ENCODE peak calls at places on chromosome 22, in seven cellular contexts. One of them, this sample, is unnamed.

GRCh38 chr22:35561796-35562526 is 21.3 kb downstream of the RASD2 start:
- DNase-seq in fibroblast of the aortic adventitia: no peak
- DNase-seq in fibroblast of villous mesenchyme: peak
- DNase-seq in A549: peak
- DNase-seq in Peyer's patch: no peak
- DNase-seq in epithelial cell of esophagus: peak
- DNase-seq in glutamatergic neuron: no peak
- DNase-seq in this sample: no peak

GRCh38 chr22:46984751-46985506 is 222.5 kb downstream of the TBC1D22A start:
- DNase-seq in fibroblast of the aortic adventitia: peak
- DNase-seq in fibroblast of villous mesenchyme: peak
- DNase-seq in A549: no peak
- DNase-seq in Peyer's patch: no peak
- DNase-seq in epithelial cell of esophagus: peak
- DNase-seq in glutamatergic neuron: no peak
- DNase-seq in this sample: no peak

GRCh38 chr22:42685941-42686666 is 34.6 kb downstream of the A4GALT start:
- DNase-seq in fibroblast of the aortic adventitia: peak
- DNase-seq in fibroblast of villous mesenchyme: peak
- DNase-seq in A549: no peak
- DNase-seq in Peyer's patch: no peak
- DNase-seq in epithelial cell of esophagus: no peak
- DNase-seq in glutamatergic neuron: peak
- DNase-seq in this sample: no peak

GRCh38 chr22:49613108-49613507 is 214.6 kb downstream of the BRD1 start:
- DNase-seq in fibroblast of the aortic adventitia: no peak
- DNase-seq in fibroblast of villous mesenchyme: no peak
- DNase-seq in A549: no peak
- DNase-seq in Peyer's patch: no peak
- DNase-seq in epithelial cell of esophagus: no peak
- DNase-seq in glutamatergic neuron: no peak
- DNase-seq in this sample: no peak

GRCh38 chr22:39556970-39557811 is 13.4 kb upstream of the CACNA1I start:
- DNase-seq in fibroblast of the aortic adventitia: no peak
- DNase-seq in fibroblast of villous mesenchyme: no peak
- DNase-seq in A549: peak
- DNase-seq in Peyer's patch: no peak
- DNase-seq in epithelial cell of esophagus: peak
- DNase-seq in glutamatergic neuron: peak
- DNase-seq in this sample: no peak

GRCh38 chr22:49592780-49593501 is 234.7 kb downstream of the BRD1 start:
- DNase-seq in fibroblast of the aortic adventitia: no peak
- DNase-seq in fibroblast of villous mesenchyme: no peak
- DNase-seq in A549: no peak
- DNase-seq in Peyer's patch: no peak
- DNase-seq in epithelial cell of esophagus: no peak
- DNase-seq in glutamatergic neuron: no peak
- DNase-seq in this sample: no peak

GRCh38 chr22:50733521-50734342 is 4.3 kb upstream of the ACR start:
- DNase-seq in fibroblast of the aortic adventitia: peak
- DNase-seq in fibroblast of villous mesenchyme: peak
- DNase-seq in A549: no peak
- DNase-seq in Peyer's patch: no peak
- DNase-seq in epithelial cell of esophagus: no peak
- DNase-seq in glutamatergic neuron: peak
- DNase-seq in this sample: peak

GRCh38 chr22:49770454-49771265 is 57.0 kb downstream of the BRD1 start:
- DNase-seq in fibroblast of the aortic adventitia: no peak
- DNase-seq in fibroblast of villous mesenchyme: no peak
- DNase-seq in A549: no peak
- DNase-seq in Peyer's patch: peak
- DNase-seq in epithelial cell of esophagus: no peak
- DNase-seq in glutamatergic neuron: no peak
- DNase-seq in this sample: peak

GRCh38 chr22:34111210-34111824 is 191.0 kb upstream of the LARGE1 start:
- DNase-seq in fibroblast of the aortic adventitia: peak
- DNase-seq in fibroblast of villous mesenchyme: peak
- DNase-seq in A549: peak
- DNase-seq in Peyer's patch: no peak
- DNase-seq in epithelial cell of esophagus: peak
- DNase-seq in glutamatergic neuron: peak
- DNase-seq in this sample: no peak

GRCh38 chr22:50224071-50224470 is 20.8 kb downstream of the TUBGCP6 start:
- DNase-seq in fibroblast of the aortic adventitia: no peak
- DNase-seq in fibroblast of villous mesenchyme: no peak
- DNase-seq in A549: no peak
- DNase-seq in Peyer's patch: no peak
- DNase-seq in epithelial cell of esophagus: no peak
- DNase-seq in glutamatergic neuron: peak
- DNase-seq in this sample: no peak

DNA sequence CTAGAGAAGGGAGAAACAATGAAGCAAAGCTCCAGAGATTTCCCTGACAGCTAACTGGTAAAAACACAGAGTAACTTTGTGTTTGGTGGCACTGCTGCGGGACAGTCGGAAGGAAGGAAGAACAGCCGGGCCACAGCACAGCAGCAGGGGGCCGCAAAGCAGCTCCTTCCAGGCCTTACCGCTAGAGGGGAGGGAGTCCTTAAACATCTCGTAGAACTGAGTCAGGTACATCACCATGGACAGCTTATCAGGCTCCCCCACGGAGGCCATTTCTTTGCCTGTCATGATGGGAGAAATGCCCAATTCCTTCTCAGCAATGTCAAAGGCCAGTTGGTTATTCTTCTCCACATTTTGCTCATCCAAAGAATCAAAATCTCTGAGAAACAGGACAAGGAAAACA is 114.6 kb upstream of the BID start:
- DNase-seq in fibroblast of the aortic adventitia: no peak
- DNase-seq in fibroblast of villous mesenchyme: peak
- DNase-seq in A549: no peak
- DNase-seq in Peyer's patch: no peak
- DNase-seq in epithelial cell of esophagus: no peak
- DNase-seq in glutamatergic neuron: peak
- DNase-seq in this sample: no peak
- TF ChIP-seq CTCF in fibroblast of the aortic adventitia: peak
- TF ChIP-seq CTCF in fibroblast of villous mesenchyme: peak
- TF ChIP-seq CTCF in A549: no peak
- TF ChIP-seq CTCF in Peyer's patch: no peak
- TF ChIP-seq CTCF in epithelial cell of esophagus: peak
- TF ChIP-seq CTCF in glutamatergic neuron: peak
- TF ChIP-seq CTCF in this sample: peak

GRCh38 chr22:23182289-23183106 is 2.2 kb downstream of the BCR start:
- DNase-seq in fibroblast of the aortic adventitia: no peak
- DNase-seq in fibroblast of villous mesenchyme: peak
- DNase-seq in A549: no peak
- DNase-seq in Peyer's patch: no peak
- DNase-seq in epithelial cell of esophagus: peak
- DNase-seq in glutamatergic neuron: no peak
- DNase-seq in this sample: no peak
- TF ChIP-seq CTCF in fibroblast of the aortic adventitia: no peak
- TF ChIP-seq CTCF in fibroblast of villous mesenchyme: no peak
- TF ChIP-seq CTCF in A549: no peak
- TF ChIP-seq CTCF in Peyer's patch: no peak
- TF ChIP-seq CTCF in epithelial cell of esophagus: no peak
- TF ChIP-seq CTCF in glutamatergic neuron: no peak
- TF ChIP-seq CTCF in this sample: no peak

DNA sequence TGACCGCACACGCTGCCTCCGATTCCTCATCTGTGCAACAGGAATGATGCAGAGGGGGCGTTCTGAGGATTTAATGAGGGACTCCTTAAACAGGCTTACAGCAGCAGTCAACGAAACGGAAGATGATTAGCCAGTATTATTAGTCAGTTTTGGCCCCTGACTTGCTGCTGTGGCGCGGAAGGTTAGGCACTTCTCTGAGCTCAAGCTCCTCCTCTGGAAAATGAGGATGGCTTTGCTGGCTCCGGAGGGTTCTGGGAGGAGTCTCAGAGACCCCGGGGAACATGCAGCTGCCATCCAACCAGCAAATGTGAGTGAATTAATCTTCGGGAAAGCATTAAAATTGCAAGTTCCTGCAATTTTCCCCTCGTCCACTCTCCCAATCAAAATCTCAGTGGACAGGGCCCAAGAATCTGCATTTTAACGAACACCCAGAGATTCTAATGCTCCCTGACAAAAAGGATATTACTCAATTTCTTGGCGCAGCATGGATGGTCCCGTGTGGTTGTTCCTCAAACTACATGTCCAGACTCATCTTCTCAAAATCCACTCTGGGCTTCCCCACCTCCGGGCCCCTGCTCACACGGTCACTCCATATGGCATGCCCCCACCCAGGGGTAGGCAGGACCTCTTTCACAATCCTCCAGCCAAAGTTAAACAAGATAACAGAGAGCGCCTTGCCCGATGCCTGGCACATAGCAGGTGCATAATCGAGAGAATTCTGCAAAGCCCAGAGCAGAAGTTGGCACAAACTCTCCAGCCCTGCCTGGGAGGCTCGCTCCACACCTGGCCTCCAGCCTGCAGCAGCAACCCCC is 6.4 kb downstream of the ELFN2 start:
- DNase-seq in fibroblast of the aortic adventitia: peak
- DNase-seq in fibroblast of villous mesenchyme: peak
- DNase-seq in A549: no peak
- DNase-seq in Peyer's patch: peak
- DNase-seq in epithelial cell of esophagus: peak
- DNase-seq in glutamatergic neuron: no peak
- DNase-seq in this sample: no peak
- TF ChIP-seq CTCF in fibroblast of the aortic adventitia: no peak
- TF ChIP-seq CTCF in fibroblast of villous mesenchyme: no peak
- TF ChIP-seq CTCF in A549: no peak
- TF ChIP-seq CTCF in Peyer's patch: no peak
- TF ChIP-seq CTCF in epithelial cell of esophagus: peak
- TF ChIP-seq CTCF in glutamatergic neuron: peak
- TF ChIP-seq CTCF in this sample: no peak

DNA sequence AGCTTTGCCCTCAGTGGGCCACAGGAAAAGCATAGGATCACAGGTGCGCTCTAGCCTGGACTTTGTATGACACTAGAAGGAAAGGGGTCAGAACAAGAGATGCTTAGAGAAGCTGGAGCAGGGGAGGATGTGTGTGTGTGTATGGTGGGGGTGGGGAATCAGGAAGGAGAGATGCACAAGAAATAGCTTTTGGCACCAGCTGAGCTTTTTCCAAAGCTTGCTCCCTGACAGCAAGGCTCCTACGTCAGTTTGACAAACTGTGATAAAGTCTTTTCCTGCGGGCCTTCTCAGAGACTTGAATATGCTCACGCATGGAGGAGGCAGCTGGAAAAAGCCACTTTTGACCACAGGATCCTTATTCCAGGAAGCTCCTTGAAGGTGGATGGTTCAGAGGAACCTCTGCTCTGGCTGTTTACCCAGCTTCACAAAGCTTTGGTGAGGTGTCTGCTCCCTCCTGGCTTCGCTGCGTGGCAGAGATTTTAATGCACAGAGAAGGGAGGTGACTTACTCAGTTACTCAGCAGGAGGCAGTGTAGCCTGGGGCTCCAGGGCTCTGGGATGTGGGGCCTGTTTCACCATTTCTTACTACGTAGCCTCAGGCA is 3.9 kb downstream of the CDC42EP1 start:
- DNase-seq in fibroblast of the aortic adventitia: peak
- DNase-seq in fibroblast of villous mesenchyme: peak
- DNase-seq in A549: no peak
- DNase-seq in Peyer's patch: no peak
- DNase-seq in epithelial cell of esophagus: peak
- DNase-seq in glutamatergic neuron: no peak
- DNase-seq in this sample: no peak
- TF ChIP-seq CTCF in fibroblast of the aortic adventitia: no peak
- TF ChIP-seq CTCF in fibroblast of villous mesenchyme: no peak
- TF ChIP-seq CTCF in A549: no peak
- TF ChIP-seq CTCF in Peyer's patch: no peak
- TF ChIP-seq CTCF in epithelial cell of esophagus: no peak
- TF ChIP-seq CTCF in glutamatergic neuron: no peak
- TF ChIP-seq CTCF in this sample: peak

GRCh38 chr22:48057116-48057835 is 1294.8 kb downstream of the TBC1D22A start:
- DNase-seq in fibroblast of the aortic adventitia: no peak
- DNase-seq in fibroblast of villous mesenchyme: no peak
- DNase-seq in A549: no peak
- DNase-seq in Peyer's patch: no peak
- DNase-seq in epithelial cell of esophagus: no peak
- DNase-seq in glutamatergic neuron: no peak
- DNase-seq in this sample: no peak

GRCh38 chr22:48055185-48055584 is 1292.7 kb downstream of the TBC1D22A start:
- DNase-seq in fibroblast of the aortic adventitia: no peak
- DNase-seq in fibroblast of villous mesenchyme: no peak
- DNase-seq in A549: no peak
- DNase-seq in Peyer's patch: no peak
- DNase-seq in epithelial cell of esophagus: no peak
- DNase-seq in glutamatergic neuron: no peak
- DNase-seq in this sample: no peak

GRCh38 chr22:48054596-48054995 is 1292.1 kb downstream of the TBC1D22A start:
- DNase-seq in fibroblast of the aortic adventitia: no peak
- DNase-seq in fibroblast of villous mesenchyme: no peak
- DNase-seq in A549: no peak
- DNase-seq in Peyer's patch: no peak
- DNase-seq in epithelial cell of esophagus: no peak
- DNase-seq in glutamatergic neuron: no peak
- DNase-seq in this sample: no peak

GRCh38 chr22:48053973-48054372 is 1291.5 kb downstream of the TBC1D22A start:
- DNase-seq in fibroblast of the aortic adventitia: no peak
- DNase-seq in fibroblast of villous mesenchyme: no peak
- DNase-seq in A549: no peak
- DNase-seq in Peyer's patch: no peak
- DNase-seq in epithelial cell of esophagus: no peak
- DNase-seq in glutamatergic neuron: no peak
- DNase-seq in this sample: no peak

DNA sequence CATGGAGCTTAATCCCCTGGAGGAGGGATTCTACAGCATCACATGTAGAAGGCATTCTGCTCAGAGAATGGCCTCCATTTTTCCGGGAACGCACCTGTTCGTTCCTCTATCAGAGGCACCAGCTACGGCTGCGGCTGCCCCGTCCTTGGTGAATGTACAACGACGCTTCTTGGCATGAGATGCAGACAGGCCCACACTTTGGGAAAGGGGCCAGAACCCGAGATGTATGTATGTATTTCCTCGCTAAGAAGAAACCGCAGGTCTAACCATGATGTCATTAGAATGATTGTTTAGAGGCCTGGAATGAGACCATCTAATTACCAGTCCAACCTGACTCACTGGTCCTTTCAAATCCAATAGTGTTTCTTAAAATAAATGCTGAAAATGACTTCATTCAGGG is 1293.4 kb downstream of the TBC1D22A start:
- DNase-seq in fibroblast of the aortic adventitia: no peak
- DNase-seq in fibroblast of villous mesenchyme: no peak
- DNase-seq in A549: no peak
- DNase-seq in Peyer's patch: no peak
- DNase-seq in epithelial cell of esophagus: no peak
- DNase-seq in glutamatergic neuron: no peak
- DNase-seq in this sample: no peak
- TF ChIP-seq CTCF in fibroblast of the aortic adventitia: no peak
- TF ChIP-seq CTCF in fibroblast of villous mesenchyme: no peak
- TF ChIP-seq CTCF in A549: no peak
- TF ChIP-seq CTCF in Peyer's patch: no peak
- TF ChIP-seq CTCF in epithelial cell of esophagus: no peak
- TF ChIP-seq CTCF in glutamatergic neuron: no peak
- TF ChIP-seq CTCF in this sample: no peak

DNA sequence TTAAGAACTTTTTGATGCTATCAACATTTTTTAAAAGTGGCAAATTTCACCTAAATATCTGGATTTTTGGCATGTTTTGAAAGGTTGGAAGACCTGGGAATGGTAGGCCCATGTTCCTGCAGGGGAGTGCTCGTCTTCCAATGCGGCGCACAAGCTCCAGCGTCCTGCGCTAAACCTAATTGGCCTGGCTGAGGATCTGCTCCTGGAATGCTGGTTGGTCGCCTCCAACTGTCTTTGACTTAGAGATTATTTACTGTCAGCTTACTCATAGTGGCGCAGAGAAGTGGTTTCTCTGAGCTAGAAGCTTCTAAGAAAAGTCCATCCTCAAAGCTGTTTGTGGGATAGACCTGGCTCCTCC is 615 bp upstream of the LIMK2 start:
- DNase-seq in fibroblast of the aortic adventitia: no peak
- DNase-seq in fibroblast of villous mesenchyme: no peak
- DNase-seq in A549: no peak
- DNase-seq in Peyer's patch: no peak
- DNase-seq in epithelial cell of esophagus: no peak
- DNase-seq in glutamatergic neuron: no peak
- DNase-seq in this sample: no peak
- TF ChIP-seq CTCF in fibroblast of the aortic adventitia: no peak
- TF ChIP-seq CTCF in fibroblast of villous mesenchyme: no peak
- TF ChIP-seq CTCF in A549: no peak
- TF ChIP-seq CTCF in Peyer's patch: no peak
- TF ChIP-seq CTCF in epithelial cell of esophagus: no peak
- TF ChIP-seq CTCF in glutamatergic neuron: no peak
- TF ChIP-seq CTCF in this sample: no peak